ENCODE peak calls at places on chromosomes 4 and X, in nine cellular contexts. A, S, Q, R, J, W, Y, M and C are unnamed samples.

GRCh38 chrX:989959-990510 is 222.4 kb downstream of the CRLF2 start:
- DNase-seq in M (no peak), S (no peak), A (peak), J (no peak), R (peak), Y (peak), Q (peak), W (no peak), C (no peak)

GRCh38 chr4:52982246-52982950 is 120.3 kb downstream of the RASL11B start:
- DNase-seq in R (no peak), Y (no peak), Q (no peak), S (peak), M (peak), A (peak), W (no peak), J (no peak), C (peak)

GRCh38 chrX:15882704-15883539 is 28.3 kb upstream of the AP1S2 start:
- DNase-seq in M (peak), Y (no peak), Q (no peak), A (peak), R (no peak), J (no peak), W (no peak), S (no peak), C (no peak)

GRCh38 chrX:30309139-30309571 is at the start of gene NR0B1:
- DNase-seq in Y (no peak), A (no peak), J (no peak), R (no peak), M (no peak), W (no peak), S (no peak), Q (peak), C (no peak)

GRCh38 chrX:132665676-132666075 is 176.8 kb upstream of the MBNL3 start:
- DNase-seq in J (no peak), Y (no peak), R (no peak), M (no peak), W (no peak), A (no peak), S (no peak), Q (no peak), C (no peak)

GRCh38 chr4:75514949-75515612 is 808 bp downstream of the THAP6 start:
- DNase-seq in R (no peak), Y (no peak), A (no peak), J (no peak), S (no peak), Q (no peak), M (no peak), W (no peak), C (no peak)

GRCh38 chr4:1365271-1366178 is 18.5 kb downstream of the UVSSA start:
- DNase-seq in S (no peak), M (no peak), J (no peak), A (no peak), Y (no peak), R (no peak), W (no peak), Q (no peak), C (no peak)

GRCh38 chr4:101693842-101694398 is 96.6 kb upstream of the BANK1 start:
- DNase-seq in S (no peak), Q (no peak), W (no peak), Y (no peak), A (no peak), M (no peak), R (no peak), J (no peak), C (peak)

GRCh38 chr4:72777436-72777835 is 208.4 kb upstream of the ADAMTS3 start:
- DNase-seq in R (no peak), A (no peak), Y (no peak), J (no peak), Q (no peak), M (no peak), W (no peak), S (no peak), C (no peak)

GRCh38 chr4:177558995-177559394 is 116.8 kb upstream of the AGA start:
- DNase-seq in W (no peak), A (no peak), S (no peak), Y (no peak), R (no peak), Q (no peak), M (no peak), J (no peak), C (no peak)

GRCh38 chrX:40047485-40047884 is 50.3 kb downstream of the BCOR start:
- DNase-seq in Y (no peak), A (no peak), M (no peak), S (no peak), J (no peak), Q (no peak), W (no peak), R (no peak), C (no peak)

GRCh38 chr4:86367577-86367976 is 7.7 kb upstream of the MAPK10 start:
- DNase-seq in Y (no peak), Q (no peak), M (no peak), S (no peak), R (no peak), W (no peak), J (no peak), A (peak), C (no peak)

GRCh38 chrX:48631376-48632090 is 34.2 kb downstream of the WDR13 start:
- DNase-seq in A (peak), Y (peak), M (peak), W (peak), J (peak), S (peak), R (peak), Q (peak), C (peak)

GRCh38 chr4:164212134-164212533 is 541.8 kb upstream of the SMIM31 start:
- DNase-seq in W (no peak), J (no peak), S (no peak), R (no peak), Y (no peak), A (peak), M (no peak), Q (no peak), C (peak)

GRCh38 chr4:183118585-183118984 is 19.5 kb downstream of the WWC2 start:
- DNase-seq in M (peak), S (no peak), R (no peak), W (peak), Q (no peak), A (peak), Y (no peak), J (no peak), C (peak)

GRCh38 chr4:11487876-11488545 is 59.3 kb upstream of the HS3ST1 start:
- DNase-seq in Y (no peak), S (no peak), Q (no peak), J (no peak), A (peak), M (peak), R (no peak), W (no peak), C (no peak)

GRCh38 chrX:153662266-153662665 is 11.3 kb downstream of the PNCK start:
- DNase-seq in M (no peak), A (no peak), R (peak), Q (no peak), J (no peak), S (no peak), Y (peak), W (no peak), C (no peak)

GRCh38 chr4:81688085-81688484 is 216.4 kb upstream of the RASGEF1B start:
- DNase-seq in W (no peak), M (no peak), R (no peak), Y (no peak), Q (no peak), S (no peak), J (no peak), A (no peak), C (peak)

GRCh38 chrX:154123241-154124219 is 20.5 kb upstream of the OPN1LW start:
- DNase-seq in W (no peak), J (no peak), Y (peak), Q (no peak), M (no peak), R (peak), S (no peak), A (peak), C (no peak)

GRCh38 chrX:12488220-12488619 is 303.0 kb upstream of the PRPS2 start:
- DNase-seq in R (no peak), Q (no peak), W (no peak), Y (no peak), J (no peak), S (no peak), A (peak), M (no peak), C (no peak)

GRCh38 chrX:45621356-45622041 is 420.8 kb upstream of the DIPK2B start:
- DNase-seq in W (no peak), S (no peak), R (no peak), M (peak), Q (no peak), Y (peak), J (no peak), A (peak), C (peak)

GRCh38 chr4:4225915-4226605 is 669 bp downstream of the OTOP1 start:
- DNase-seq in A (no peak), R (no peak), J (no peak), W (no peak), Q (no peak), M (no peak), Y (no peak), S (no peak), C (no peak)

GRCh38 chr4:20543131-20543530 is 157.1 kb upstream of the PACRGL start:
- DNase-seq in A (no peak), J (no peak), Q (no peak), S (no peak), W (no peak), Y (no peak), R (no peak), M (no peak), C (no peak)

GRCh38 chr4:68180858-68181531 is 51.3 kb upstream of the TMPRSS11F start:
- DNase-seq in Q (no peak), A (no peak), S (no peak), R (no peak), Y (no peak), W (no peak), M (no peak), J (no peak), C (peak)

GRCh38 chrX:54891573-54891972 is 29.1 kb upstream of the TRO start:
- DNase-seq in R (peak), J (peak), A (peak), W (no peak), M (peak), Q (no peak), Y (peak), S (peak), C (peak)

GRCh38 chrX:7154040-7154597 is 6.2 kb upstream of the PUDP start:
- DNase-seq in Q (no peak), M (no peak), A (no peak), S (no peak), R (no peak), W (no peak), Y (no peak), J (no peak), C (no peak)

GRCh38 chr4:39706829-39707511 is 9.0 kb downstream of the UBE2K start:
- DNase-seq in A (peak), J (no peak), M (no peak), S (no peak), W (peak), Q (no peak), Y (no peak), R (no peak), C (no peak)

GRCh38 chr4:139978692-139979091 is 175.3 kb downstream of the MAML3 start:
- DNase-seq in M (no peak), Y (no peak), A (no peak), Q (no peak), J (no peak), R (no peak), S (no peak), W (no peak), C (no peak)

GRCh38 chr4:144627663-144628076 is 18.3 kb upstream of the HHIP start:
- DNase-seq in W (no peak), Q (no peak), A (peak), R (no peak), Y (no peak), J (no peak), S (no peak), M (no peak), C (peak)

GRCh38 chrX:54920610-54921426 is at the start of gene TRO:
- DNase-seq in R (no peak), J (no peak), A (peak), Q (no peak), S (peak), M (no peak), Y (peak), W (no peak), C (no peak)

GRCh38 chrX:9164535-9165425 is 130.9 kb upstream of the FAM9B start:
- DNase-seq in W (no peak), R (no peak), J (no peak), A (peak), S (no peak), Y (no peak), Q (no peak), M (no peak), C (no peak)